ENCODE peak calls at places on chromosomes 4 and X, in seven cellular contexts. One of them, this sample, is unnamed.

GRCh38 chrX:10636337-10636736 is 16.0 kb upstream of the MID1 start:
- DNase-seq in PC-3: peak; percentile 80
- DNase-seq in nephron progenitor cell: no peak
- DNase-seq in lung: peak; percentile 32
- DNase-seq in transverse colon: peak; percentile 28
- DNase-seq in mucosa of descending colon: no peak
- DNase-seq in glutamatergic neuron: peak; percentile 17
- DNase-seq in this sample: no peak

GRCh38 chr4:161273607-161274006 is 890.2 kb downstream of the FSTL5 start:
- DNase-seq in lung: no peak
- DNase-seq in transverse colon: no peak
- DNase-seq in PC-3: no peak
- DNase-seq in mucosa of descending colon: no peak
- DNase-seq in nephron progenitor cell: no peak
- DNase-seq in glutamatergic neuron: no peak
- DNase-seq in this sample: no peak

GRCh38 chrX:133859860-133860259 is 125.5 kb downstream of the GPC3 start:
- DNase-seq in PC-3: no peak
- DNase-seq in glutamatergic neuron: no peak
- DNase-seq in nephron progenitor cell: no peak
- DNase-seq in lung: no peak
- DNase-seq in transverse colon: no peak
- DNase-seq in mucosa of descending colon: no peak
- DNase-seq in this sample: no peak

GRCh38 chr4:111630705-111631104 is 514.5 kb upstream of the FAM241A start:
- DNase-seq in transverse colon: no peak
- DNase-seq in lung: no peak
- DNase-seq in nephron progenitor cell: no peak
- DNase-seq in mucosa of descending colon: no peak
- DNase-seq in PC-3: peak; percentile 45
- DNase-seq in glutamatergic neuron: no peak
- DNase-seq in this sample: no peak

GRCh38 chrX:22378296-22378695 is 105.6 kb downstream of the CBLL2 start:
- DNase-seq in PC-3: peak; percentile 34
- DNase-seq in glutamatergic neuron: no peak
- DNase-seq in transverse colon: no peak
- DNase-seq in lung: no peak
- DNase-seq in nephron progenitor cell: no peak
- DNase-seq in mucosa of descending colon: no peak
- DNase-seq in this sample: no peak

GRCh38 chr4:11497212-11497806 is 68.6 kb upstream of the HS3ST1 start:
- DNase-seq in PC-3: peak; percentile 63
- DNase-seq in mucosa of descending colon: no peak
- DNase-seq in lung: no peak
- DNase-seq in transverse colon: no peak
- DNase-seq in nephron progenitor cell: no peak
- DNase-seq in glutamatergic neuron: no peak
- DNase-seq in this sample: no peak

GRCh38 chr4:39151120-39151713 is 31.1 kb upstream of the WDR19 start:
- DNase-seq in mucosa of descending colon: no peak
- DNase-seq in nephron progenitor cell: no peak
- DNase-seq in transverse colon: no peak
- DNase-seq in glutamatergic neuron: no peak
- DNase-seq in lung: no peak
- DNase-seq in PC-3: no peak
- DNase-seq in this sample: no peak

GRCh38 chr4:80097395-80098177 is 24.6 kb upstream of the ANTXR2 start:
- DNase-seq in mucosa of descending colon: no peak
- DNase-seq in transverse colon: peak; percentile 12
- DNase-seq in glutamatergic neuron: no peak
- DNase-seq in lung: no peak
- DNase-seq in PC-3: peak; percentile 88
- DNase-seq in nephron progenitor cell: no peak
- DNase-seq in this sample: no peak

GRCh38 chr4:173171098-173171497 is 2.5 kb downstream of the GALNT7 start:
- DNase-seq in transverse colon: no peak
- DNase-seq in nephron progenitor cell: no peak
- DNase-seq in mucosa of descending colon: no peak
- DNase-seq in lung: no peak
- DNase-seq in glutamatergic neuron: no peak
- DNase-seq in PC-3: peak; percentile 56
- DNase-seq in this sample: no peak

GRCh38 chr4:7160439-7160838 is 31.9 kb upstream of the SORCS2 start:
- DNase-seq in transverse colon: no peak
- DNase-seq in lung: no peak
- DNase-seq in glutamatergic neuron: no peak
- DNase-seq in nephron progenitor cell: no peak
- DNase-seq in PC-3: no peak
- DNase-seq in mucosa of descending colon: no peak
- DNase-seq in this sample: no peak

GRCh38 chr4:157303471-157303960 is 83.0 kb downstream of the GRIA2 start:
- DNase-seq in nephron progenitor cell: no peak
- DNase-seq in transverse colon: no peak
- DNase-seq in mucosa of descending colon: no peak
- DNase-seq in glutamatergic neuron: no peak
- DNase-seq in PC-3: no peak
- DNase-seq in lung: no peak
- DNase-seq in this sample: no peak

GRCh38 chrX:110215411-110215810 is 102.5 kb downstream of the AMMECR1 start:
- DNase-seq in mucosa of descending colon: no peak
- DNase-seq in transverse colon: no peak
- DNase-seq in nephron progenitor cell: no peak
- DNase-seq in glutamatergic neuron: no peak
- DNase-seq in PC-3: no peak
- DNase-seq in lung: no peak
- DNase-seq in this sample: no peak

GRCh38 chr4:34181311-34181808 is 2063.0 kb downstream of the ARAP2 start:
- DNase-seq in lung: no peak
- DNase-seq in PC-3: peak; percentile 85
- DNase-seq in nephron progenitor cell: no peak
- DNase-seq in transverse colon: no peak
- DNase-seq in glutamatergic neuron: no peak
- DNase-seq in mucosa of descending colon: no peak
- DNase-seq in this sample: no peak

GRCh38 chr4:69896530-69897116 is 34.2 kb upstream of the CSN1S1 start:
- DNase-seq in nephron progenitor cell: no peak
- DNase-seq in PC-3: peak; percentile 42
- DNase-seq in lung: no peak
- DNase-seq in glutamatergic neuron: no peak
- DNase-seq in mucosa of descending colon: no peak
- DNase-seq in transverse colon: no peak
- DNase-seq in this sample: no peak

GRCh38 chr4:77931452-77932135 is 69.0 kb downstream of the MRPL1 start:
- DNase-seq in glutamatergic neuron: no peak
- DNase-seq in transverse colon: no peak
- DNase-seq in PC-3: peak; percentile 77
- DNase-seq in lung: no peak
- DNase-seq in mucosa of descending colon: no peak
- DNase-seq in nephron progenitor cell: no peak
- DNase-seq in this sample: no peak

GRCh38 chr4:136699905-136700304 is 832.4 kb downstream of the PCDH18 start:
- DNase-seq in lung: no peak
- DNase-seq in PC-3: no peak
- DNase-seq in nephron progenitor cell: no peak
- DNase-seq in glutamatergic neuron: no peak
- DNase-seq in transverse colon: no peak
- DNase-seq in mucosa of descending colon: no peak
- DNase-seq in this sample: no peak

GRCh38 chr4:56374956-56375355 is 12.3 kb downstream of the AASDH start:
- DNase-seq in lung: no peak
- DNase-seq in PC-3: no peak
- DNase-seq in glutamatergic neuron: no peak
- DNase-seq in mucosa of descending colon: no peak
- DNase-seq in nephron progenitor cell: no peak
- DNase-seq in transverse colon: no peak
- DNase-seq in this sample: no peak

GRCh38 chr4:109754093-109754857 is 24.4 kb upstream of the PLA2G12A start:
- DNase-seq in nephron progenitor cell: no peak
- DNase-seq in PC-3: no peak
- DNase-seq in glutamatergic neuron: no peak
- DNase-seq in mucosa of descending colon: no peak
- DNase-seq in transverse colon: no peak
- DNase-seq in lung: no peak
- DNase-seq in this sample: no peak

GRCh38 chr4:14856076-14856926 is 146.0 kb upstream of the CPEB2 start:
- DNase-seq in nephron progenitor cell: no peak
- DNase-seq in PC-3: peak; percentile 94
- DNase-seq in mucosa of descending colon: peak; percentile 44
- DNase-seq in transverse colon: peak; percentile 65
- DNase-seq in lung: peak; percentile 85
- DNase-seq in glutamatergic neuron: no peak
- DNase-seq in this sample: no peak

GRCh38 chr4:73127839-73128448 is 58.4 kb upstream of the COX18 start:
- DNase-seq in mucosa of descending colon: no peak
- DNase-seq in nephron progenitor cell: no peak
- DNase-seq in transverse colon: no peak
- DNase-seq in PC-3: peak; percentile 28
- DNase-seq in glutamatergic neuron: peak; percentile 22
- DNase-seq in lung: no peak
- DNase-seq in this sample: no peak

GRCh38 chrX:69808375-69808774 is 192.5 kb downstream of the EDA start:
- DNase-seq in lung: no peak
- DNase-seq in PC-3: no peak
- DNase-seq in nephron progenitor cell: no peak
- DNase-seq in glutamatergic neuron: no peak
- DNase-seq in mucosa of descending colon: no peak
- DNase-seq in transverse colon: no peak
- DNase-seq in this sample: no peak

GRCh38 chr4:150149381-150149780 is 71.1 kb downstream of the DCLK2 start:
- DNase-seq in glutamatergic neuron: no peak
- DNase-seq in mucosa of descending colon: no peak
- DNase-seq in PC-3: no peak
- DNase-seq in nephron progenitor cell: no peak
- DNase-seq in transverse colon: no peak
- DNase-seq in lung: no peak
- DNase-seq in this sample: no peak

GRCh38 chr4:20890752-20891151 is 190.5 kb downstream of the PACRGL start:
- DNase-seq in lung: no peak
- DNase-seq in PC-3: no peak
- DNase-seq in mucosa of descending colon: no peak
- DNase-seq in nephron progenitor cell: no peak
- DNase-seq in transverse colon: no peak
- DNase-seq in glutamatergic neuron: no peak
- DNase-seq in this sample: no peak

GRCh38 chr4:46765465-46765864 is 143.6 kb downstream of the COX7B2 start:
- DNase-seq in mucosa of descending colon: no peak
- DNase-seq in transverse colon: no peak
- DNase-seq in PC-3: no peak
- DNase-seq in nephron progenitor cell: no peak
- DNase-seq in glutamatergic neuron: no peak
- DNase-seq in lung: no peak
- DNase-seq in this sample: no peak

GRCh38 chrX:130091976-130092522 is 18.2 kb downstream of the ELF4 start:
- DNase-seq in lung: peak; percentile 64
- DNase-seq in PC-3: no peak
- DNase-seq in nephron progenitor cell: no peak
- DNase-seq in mucosa of descending colon: peak; percentile 85
- DNase-seq in glutamatergic neuron: no peak
- DNase-seq in transverse colon: peak; percentile 83
- DNase-seq in this sample: no peak

GRCh38 chr4:77082886-77083608 is 7.3 kb upstream of the CCNI start:
- DNase-seq in lung: no peak
- DNase-seq in nephron progenitor cell: no peak
- DNase-seq in PC-3: no peak
- DNase-seq in mucosa of descending colon: no peak
- DNase-seq in transverse colon: no peak
- DNase-seq in glutamatergic neuron: no peak
- DNase-seq in this sample: no peak

GRCh38 chr4:118835896-118836762 is at the start of gene SEC24D:
- DNase-seq in PC-3: peak; percentile 83
- DNase-seq in mucosa of descending colon: peak; percentile 94
- DNase-seq in transverse colon: peak; percentile 90
- DNase-seq in lung: peak; percentile 88
- DNase-seq in glutamatergic neuron: peak; percentile 95
- DNase-seq in nephron progenitor cell: peak; percentile 93
- DNase-seq in this sample: peak; percentile 98
- TF ChIP-seq CTCF in PC-3: no peak
- TF ChIP-seq CTCF in mucosa of descending colon: peak; percentile 15
- TF ChIP-seq CTCF in transverse colon: peak; percentile 5
- TF ChIP-seq CTCF in lung: no peak
- TF ChIP-seq CTCF in glutamatergic neuron: peak; percentile 32
- TF ChIP-seq CTCF in nephron progenitor cell: no peak
- TF ChIP-seq CTCF in this sample: no peak

DNA sequence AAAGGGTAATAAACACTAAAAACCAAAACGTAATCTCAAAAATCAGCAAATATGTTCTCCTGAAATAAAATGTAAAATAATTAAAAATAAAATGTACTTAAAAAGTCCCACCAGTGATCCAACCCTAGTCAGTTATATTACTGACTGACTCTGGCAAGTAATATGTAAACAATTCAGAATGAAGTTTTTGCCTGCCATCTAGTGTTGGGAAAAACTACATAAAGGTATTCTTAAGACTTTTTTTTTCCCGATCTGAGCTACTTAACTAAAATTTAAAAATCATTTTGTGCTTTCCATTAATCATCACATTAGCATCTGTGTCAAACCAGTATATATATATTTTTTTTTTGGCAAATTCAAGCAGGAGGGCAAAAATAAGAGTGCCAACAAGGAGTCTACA is 24.0 kb downstream of the RCHY1 start:
- DNase-seq in glutamatergic neuron: no peak
- DNase-seq in lung: no peak
- DNase-seq in PC-3: peak; percentile 39
- DNase-seq in nephron progenitor cell: no peak
- DNase-seq in transverse colon: no peak
- DNase-seq in mucosa of descending colon: no peak
- DNase-seq in this sample: no peak
- TF ChIP-seq CTCF in glutamatergic neuron: no peak
- TF ChIP-seq CTCF in lung: no peak
- TF ChIP-seq CTCF in PC-3: peak; percentile 43
- TF ChIP-seq CTCF in nephron progenitor cell: peak; percentile 11
- TF ChIP-seq CTCF in transverse colon: peak; percentile 26
- TF ChIP-seq CTCF in mucosa of descending colon: no peak
- TF ChIP-seq CTCF in this sample: peak; percentile 51

GRCh38 chr4:10074767-10075105 is 41.9 kb downstream of the WDR1 start:
- DNase-seq in lung: no peak
- DNase-seq in nephron progenitor cell: no peak
- DNase-seq in glutamatergic neuron: no peak
- DNase-seq in PC-3: peak; percentile 42
- DNase-seq in transverse colon: no peak
- DNase-seq in mucosa of descending colon: no peak
- DNase-seq in this sample: no peak
- TF ChIP-seq CTCF in lung: no peak
- TF ChIP-seq CTCF in nephron progenitor cell: peak; percentile 7
- TF ChIP-seq CTCF in glutamatergic neuron: peak; percentile 18
- TF ChIP-seq CTCF in PC-3: peak; percentile 65
- TF ChIP-seq CTCF in transverse colon: no peak
- TF ChIP-seq CTCF in mucosa of descending colon: no peak
- TF ChIP-seq CTCF in this sample: peak; percentile 56

DNA sequence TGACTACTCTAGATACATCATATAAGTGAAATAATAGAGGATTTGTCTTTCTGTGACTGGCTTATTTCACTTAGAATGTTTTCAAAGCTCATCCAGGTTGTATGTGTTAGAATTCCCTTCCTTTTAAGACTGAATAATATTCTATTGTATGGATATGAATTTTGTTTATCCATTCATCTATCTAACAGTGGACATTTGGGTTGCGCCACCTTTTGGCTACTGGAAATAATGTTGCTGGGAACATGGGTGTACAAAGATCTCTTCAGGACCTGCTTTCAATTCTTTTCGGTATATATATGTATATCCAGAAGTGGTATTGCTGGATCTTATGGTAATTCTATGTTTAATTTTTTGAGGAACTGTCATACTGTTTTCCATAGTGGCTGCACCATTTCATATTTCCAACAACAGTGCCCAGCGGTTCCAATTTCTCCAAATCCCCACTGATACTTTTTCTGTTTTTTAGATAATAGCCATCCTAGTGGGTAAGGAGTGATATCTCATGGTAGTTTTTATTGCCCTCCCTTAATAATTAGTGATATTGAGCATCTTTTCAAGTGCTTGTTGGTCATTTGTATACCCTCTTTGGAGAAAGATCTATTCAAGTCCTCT is 3.4 kb upstream of the SCD5 start:
- DNase-seq in glutamatergic neuron: peak; percentile 26
- DNase-seq in nephron progenitor cell: no peak
- DNase-seq in mucosa of descending colon: no peak
- DNase-seq in PC-3: peak; percentile 49
- DNase-seq in lung: no peak
- DNase-seq in transverse colon: no peak
- DNase-seq in this sample: no peak
- TF ChIP-seq CTCF in glutamatergic neuron: no peak
- TF ChIP-seq CTCF in nephron progenitor cell: no peak
- TF ChIP-seq CTCF in mucosa of descending colon: no peak
- TF ChIP-seq CTCF in PC-3: peak; percentile 69
- TF ChIP-seq CTCF in lung: no peak
- TF ChIP-seq CTCF in transverse colon: no peak
- TF ChIP-seq CTCF in this sample: peak; percentile 73